ENCODE peak calls at places on chromosomes 2 and 18, in six cellular contexts. F is HFFc6, V is astrocyte of the spinal cord, O is lower lobe of right lung, C is bronchial epithelial cell, W is heart right ventricle. M is an unnamed sample.

GRCh38 chr2:58336416-58336815 is 95.3 kb upstream of the FANCL start:
- DNase-seq in F (no peak), V (no peak), O (no peak), C (no peak), W (no peak), M (no peak)

GRCh38 chr2:105781274-105781673 is 36.6 kb downstream of the NCK2 start:
- DNase-seq in F (no peak), V (no peak), O (no peak), C (peak), W (no peak), M (no peak)

GRCh38 chr2:25418944-25419677 is 77.4 kb upstream of the DNMT3A start:
- DNase-seq in F (no peak), V (no peak), O (no peak), C (no peak), W (no peak), M (no peak)

GRCh38 chr2:185299867-185300266 is 438.7 kb upstream of the FSIP2 start:
- DNase-seq in F (no peak), V (no peak), O (no peak), C (no peak), W (no peak), M (no peak)

GRCh38 chr2:236577481-236578410 is 8.1 kb downstream of the ACKR3 start:
- DNase-seq in F (no peak), V (no peak), O (no peak), C (no peak), W (no peak), M (no peak)

GRCh38 chr2:168992026-168992425 is 39.1 kb downstream of the ABCB11 start:
- DNase-seq in F (no peak), V (no peak), O (no peak), C (peak), W (no peak), M (no peak)

GRCh38 chr18:79530821-79531220 is 135.1 kb downstream of the NFATC1 start:
- DNase-seq in F (no peak), V (no peak), O (peak), C (no peak), W (no peak), M (no peak)

GRCh38 chr2:135745545-135745944 is 3.9 kb downstream of the UBXN4 start:
- DNase-seq in F (peak), V (peak), O (no peak), C (peak), W (no peak), M (no peak)

GRCh38 chr2:115825912-115826311 is 1383.5 kb downstream of the DPP10 start:
- DNase-seq in F (no peak), V (no peak), O (no peak), C (no peak), W (no peak), M (no peak)

DNA sequence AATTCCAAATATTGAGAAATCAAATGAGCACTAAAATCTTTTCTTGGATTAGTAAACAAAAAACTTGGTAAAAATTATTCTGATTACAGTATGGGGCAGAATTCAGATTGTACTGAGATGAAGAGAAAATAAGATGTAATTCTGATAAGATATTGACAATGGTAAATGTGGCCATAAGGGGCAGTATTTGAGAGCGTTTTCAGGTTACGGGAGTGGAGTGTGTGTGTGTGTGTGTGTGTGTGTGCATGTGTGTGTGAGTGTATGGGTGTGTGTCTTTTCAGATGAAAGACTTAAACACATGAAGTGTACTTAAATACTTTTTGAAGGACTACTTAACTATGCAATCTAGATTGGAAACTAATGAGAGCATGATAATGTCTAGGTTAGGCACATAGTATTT is 217.8 kb upstream of the ITGA4 start:
- DNase-seq in F (no peak), V (no peak), O (no peak), C (peak), W (no peak), M (no peak)
- TF ChIP-seq CTCF in F (no peak), V (no peak), O (no peak), C (peak), W (no peak), M (no peak)

GRCh38 chr2:137096187-137096586 is 330.8 kb downstream of the THSD7B start:
- DNase-seq in F (no peak), V (no peak), O (no peak), C (no peak), W (no peak), M (no peak)

GRCh38 chr2:137093116-137093515 is 327.8 kb downstream of the THSD7B start:
- DNase-seq in F (no peak), V (no peak), O (no peak), C (no peak), W (no peak), M (no peak)

GRCh38 chr2:137091704-137092103 is 326.4 kb downstream of the THSD7B start:
- DNase-seq in F (no peak), V (no peak), O (no peak), C (no peak), W (no peak), M (no peak)

GRCh38 chr2:137096693-137097092 is 331.3 kb downstream of the THSD7B start:
- DNase-seq in F (peak), V (no peak), O (no peak), C (peak), W (no peak), M (no peak)
- TF ChIP-seq CTCF in F (peak), V (peak), O (no peak), C (peak), W (no peak), M (no peak)

GRCh38 chr2:127675335-127676261 is at the start of gene LIMS2:
- DNase-seq in F (peak), V (no peak), O (peak), C (no peak), W (peak), M (peak)
- TF ChIP-seq CTCF in F (peak), V (no peak), O (no peak), C (no peak), W (peak), M (no peak)

GRCh38 chr2:54836477-54836876 is 113.0 kb downstream of the EML6 start:
- DNase-seq in F (no peak), V (no peak), O (no peak), C (no peak), W (no peak), M (no peak)
- TF ChIP-seq CTCF in F (no peak), V (no peak), O (no peak), C (no peak), W (no peak), M (no peak)

GRCh38 chr2:144894612-144895300 is 374.8 kb upstream of the ZEB2 start:
- DNase-seq in F (no peak), V (no peak), O (no peak), C (no peak), W (no peak), M (no peak)

GRCh38 chr2:144886847-144887246 is 366.9 kb upstream of the ZEB2 start:
- DNase-seq in F (no peak), V (peak), O (no peak), C (no peak), W (peak), M (no peak)

GRCh38 chr2:144889348-144889747 is 369.4 kb upstream of the ZEB2 start:
- DNase-seq in F (no peak), V (no peak), O (no peak), C (no peak), W (no peak), M (no peak)

GRCh38 chr2:144890828-144891227 is 370.9 kb upstream of the ZEB2 start:
- DNase-seq in F (peak), V (peak), O (no peak), C (peak), W (no peak), M (no peak)
- TF ChIP-seq CTCF in F (peak), V (peak), O (peak), C (no peak), W (no peak), M (no peak)

GRCh38 chr2:65380243-65380642 is 52.2 kb downstream of the SPRED2 start:
- DNase-seq in F (peak), V (no peak), O (no peak), C (peak), W (no peak), M (no peak)

GRCh38 chr2:65382323-65382722 is 50.1 kb downstream of the SPRED2 start:
- DNase-seq in F (no peak), V (no peak), O (no peak), C (no peak), W (no peak), M (no peak)

GRCh38 chr2:65383571-65384488 is 48.6 kb downstream of the SPRED2 start:
- DNase-seq in F (no peak), V (no peak), O (no peak), C (peak), W (peak), M (no peak)

GRCh38 chr2:65381607-65382032 is 50.8 kb downstream of the SPRED2 start:
- DNase-seq in F (no peak), V (no peak), O (no peak), C (no peak), W (no peak), M (no peak)

GRCh38 chr2:65382776-65383357 is 49.5 kb downstream of the SPRED2 start:
- DNase-seq in F (peak), V (peak), O (peak), C (peak), W (peak), M (peak)
- TF ChIP-seq CTCF in F (no peak), V (no peak), O (peak), C (peak), W (no peak), M (no peak)

GRCh38 chr2:208783184-208783583 is 376.6 kb downstream of the PTH2R start:
- DNase-seq in F (no peak), V (no peak), O (no peak), C (peak), W (no peak), M (no peak)
- TF ChIP-seq CTCF in F (no peak), V (no peak), O (no peak), C (peak), W (no peak), M (no peak)

DNA sequence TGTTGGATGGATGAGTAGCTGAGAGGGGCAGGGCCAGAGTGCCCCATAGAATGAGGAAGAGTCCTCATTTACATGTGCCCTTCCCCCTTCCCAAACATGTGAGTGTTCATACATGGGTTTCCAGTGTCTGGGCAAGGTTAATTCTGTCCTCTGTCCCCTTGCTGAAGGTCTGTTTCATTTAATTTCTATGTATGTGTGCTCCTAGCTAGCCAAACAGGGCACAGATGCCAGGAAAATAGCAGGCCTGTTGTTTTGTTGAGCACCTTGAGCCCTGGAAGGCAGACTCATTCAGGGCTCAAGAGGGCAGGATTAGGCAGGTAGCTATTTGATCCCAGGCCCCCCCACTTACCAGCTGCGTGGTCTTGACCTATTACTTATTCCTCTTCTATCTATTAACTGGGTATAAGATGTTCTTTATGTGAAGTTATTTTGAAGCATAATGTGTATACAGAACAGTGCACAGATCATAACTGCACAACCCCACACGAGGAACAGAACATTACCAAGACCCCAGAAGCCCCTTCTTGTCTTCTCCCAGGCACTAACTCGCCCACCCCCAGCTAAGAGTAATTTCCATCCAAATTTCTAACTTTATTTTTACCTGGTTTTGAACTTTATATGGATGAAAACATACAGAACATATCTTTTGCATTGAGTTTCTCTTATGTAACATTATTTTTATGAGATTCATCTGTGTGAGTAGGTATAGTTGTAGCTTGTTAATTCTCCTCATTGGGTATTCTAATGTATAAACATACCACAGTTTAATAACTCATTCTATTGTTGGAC is 164.3 kb downstream of the RPIA start:
- DNase-seq in F (no peak), V (no peak), O (no peak), C (no peak), W (no peak), M (no peak)
- TF ChIP-seq CTCF in F (no peak), V (no peak), O (no peak), C (no peak), W (no peak), M (no peak)

DNA sequence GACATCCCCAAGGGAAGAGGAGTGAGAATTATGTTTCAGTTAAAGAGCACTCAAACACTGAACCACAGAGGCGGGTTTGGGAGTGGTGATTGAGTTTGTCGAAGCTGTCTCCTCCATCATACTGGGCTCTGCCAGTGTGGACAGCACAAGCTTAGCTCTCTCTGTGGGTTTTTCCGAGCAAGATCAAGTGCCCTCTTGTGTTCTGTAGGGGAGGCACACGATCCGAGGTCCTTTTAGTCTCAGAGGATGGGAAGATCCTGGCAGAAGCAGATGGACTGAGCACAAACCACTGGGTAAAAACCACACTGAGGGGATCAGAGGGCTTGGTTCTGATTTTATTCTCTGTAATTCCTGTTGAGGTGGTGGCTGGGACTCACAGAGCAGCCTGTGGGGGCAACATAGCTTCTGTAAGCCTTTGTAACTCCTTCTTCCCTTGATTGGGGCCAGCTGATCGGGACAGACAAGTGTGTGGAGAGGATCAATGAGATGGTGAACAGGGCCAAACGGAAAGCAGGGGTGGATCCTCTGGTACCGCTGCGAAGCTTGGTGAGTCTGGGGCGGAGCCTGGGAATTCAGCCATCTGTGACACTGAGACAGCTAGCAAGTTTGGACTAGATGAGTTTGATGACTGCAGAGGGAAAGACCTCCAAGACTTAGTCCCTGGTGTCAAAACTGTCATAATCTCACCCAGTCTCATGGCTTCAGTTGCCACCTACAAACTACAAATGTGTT is 2.0 kb downstream of the NAGK start:
- DNase-seq in F (peak), V (peak), O (no peak), C (peak), W (no peak), M (no peak)
- TF ChIP-seq CTCF in F (peak), V (peak), O (no peak), C (peak), W (no peak), M (no peak)